ENCODE peak calls at places on chromosomes 13 and 19, in four cellular contexts. B, F, O and P are unnamed samples.

GRCh38 chr19:15452111-15453047 is 2.6 kb upstream of the WIZ start:
- DNase-seq in O (peak), F (peak), B (peak), P (peak)

GRCh38 chr19:54168174-54168917 is 4.6 kb downstream of the TMC4 start:
- DNase-seq in B (peak), O (peak), F (peak), P (peak)

GRCh38 chr13:100491164-100491847 is 97.3 kb downstream of the GGACT start:
- DNase-seq in F (peak), B (no peak), O (no peak), P (no peak)

GRCh38 chr19:34662919-34663318 is 14.0 kb downstream of the SCGB2B2 start:
- DNase-seq in O (no peak), B (peak), F (no peak), P (no peak)

GRCh38 chr13:20911037-20911436 is 8.5 kb upstream of the XPO4 start:
- DNase-seq in B (no peak), O (no peak), F (no peak), P (peak)

GRCh38 chr19:246551-246950 is 44.7 kb downstream of the PLPP2 start:
- DNase-seq in O (no peak), F (no peak), B (no peak), P (no peak)

GRCh38 chr13:85738696-85739320 is 60.4 kb downstream of the SLITRK6 start:
- DNase-seq in B (no peak), F (no peak), O (no peak), P (no peak)

GRCh38 chr19:50510700-50511068 is 307 bp downstream of the JOSD2 start:
- DNase-seq in B (no peak), F (no peak), O (no peak), P (no peak)

GRCh38 chr19:2962018-2962670 is 15.2 kb upstream of the TLE6 start:
- DNase-seq in B (peak), F (no peak), O (peak), P (peak)

GRCh38 chr13:100721885-100722512 is 47.4 kb upstream of the TMTC4 start:
- DNase-seq in B (peak), F (no peak), O (peak), P (no peak)

GRCh38 chr19:18603255-18603957 is 3.2 kb downstream of the CRLF1 start:
- DNase-seq in B (peak), O (no peak), F (peak), P (no peak)
- TF ChIP-seq CTCF in B (peak), O (no peak), F (no peak), P (no peak)

DNA sequence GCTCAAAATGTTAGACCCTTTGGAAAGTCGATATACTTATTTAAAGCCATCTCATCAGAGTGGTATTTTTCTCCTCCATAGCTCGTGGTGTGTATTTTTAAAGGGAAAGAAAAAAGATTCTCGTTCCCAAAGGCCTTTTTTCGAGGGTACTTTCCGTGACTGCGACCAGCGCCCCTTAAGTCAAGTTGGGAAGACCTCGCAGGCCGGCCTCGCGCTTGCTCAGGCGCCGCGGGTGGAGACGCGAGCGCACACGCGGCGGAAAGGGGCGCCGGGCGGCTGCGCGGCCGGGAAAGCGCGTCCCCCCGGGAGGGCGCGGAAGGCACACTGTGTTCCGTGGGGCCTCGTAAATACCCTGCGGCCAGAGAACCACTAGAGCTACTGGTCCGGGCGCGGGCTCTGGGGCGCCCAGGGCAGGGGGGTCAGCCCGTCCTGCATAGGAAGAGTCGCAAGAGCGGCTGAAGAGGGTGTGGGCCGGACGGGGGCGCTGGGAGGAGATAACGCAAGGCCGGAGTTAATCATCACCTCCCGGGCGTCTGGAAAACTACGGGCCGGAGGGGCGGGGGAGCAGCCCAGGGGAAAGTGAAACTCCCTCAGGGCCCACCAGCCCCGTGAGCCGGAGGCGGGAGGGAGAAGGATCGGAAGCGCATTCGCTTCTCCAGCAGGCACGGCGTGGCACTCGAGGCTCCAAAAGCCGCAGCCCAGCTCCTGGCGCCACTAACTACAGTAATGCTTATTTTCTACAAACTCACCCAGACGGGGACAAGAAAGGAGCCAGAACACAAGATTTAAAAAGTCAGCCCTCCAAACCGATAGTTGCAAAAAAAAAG is 1.2 kb upstream of the WBP4 start:
- DNase-seq in B (peak), O (peak), F (peak), P (peak)
- TF ChIP-seq CTCF in B (peak), O (no peak), F (peak), P (peak)

DNA sequence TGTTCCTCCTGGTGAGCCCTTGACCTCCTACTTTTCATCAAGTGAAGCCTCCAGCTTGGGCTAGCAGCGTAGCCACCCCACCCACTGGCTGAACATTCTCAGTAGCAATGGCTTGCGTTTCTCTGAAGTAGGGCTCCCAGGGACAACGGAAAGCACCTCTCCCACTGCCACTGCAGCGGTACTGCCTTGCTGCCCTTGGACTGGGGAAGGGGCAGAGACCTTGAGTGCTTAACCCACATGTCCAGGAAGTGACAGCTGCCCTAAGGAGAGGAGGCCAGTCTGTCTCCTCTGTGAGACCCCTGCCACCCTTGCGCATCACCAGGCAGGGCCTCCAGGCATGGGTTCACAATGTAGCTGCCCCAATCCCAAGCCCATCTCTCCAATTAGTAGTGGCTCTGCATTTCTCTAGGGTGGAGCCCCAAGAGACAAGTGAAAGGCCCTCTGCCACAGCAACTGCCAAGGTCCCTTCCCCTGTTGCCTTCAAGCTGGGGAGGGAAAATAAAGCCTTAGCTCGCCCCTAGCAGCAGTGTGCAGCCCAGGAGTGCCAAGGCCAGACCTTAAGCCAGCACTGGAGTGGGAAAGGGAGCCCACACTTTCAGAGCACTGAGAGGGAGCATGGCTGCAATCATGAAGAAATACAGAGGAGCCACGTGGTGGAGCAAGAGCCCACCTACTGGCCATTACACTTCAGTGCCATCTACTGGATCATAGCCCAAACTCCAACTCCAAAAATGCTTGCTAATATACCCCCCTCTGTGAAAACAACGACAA is 175.9 kb upstream of the TRPC4 start:
- DNase-seq in O (no peak), F (no peak), B (peak), P (no peak)
- TF ChIP-seq CTCF in O (no peak), F (no peak), B (peak), P (peak)

DNA sequence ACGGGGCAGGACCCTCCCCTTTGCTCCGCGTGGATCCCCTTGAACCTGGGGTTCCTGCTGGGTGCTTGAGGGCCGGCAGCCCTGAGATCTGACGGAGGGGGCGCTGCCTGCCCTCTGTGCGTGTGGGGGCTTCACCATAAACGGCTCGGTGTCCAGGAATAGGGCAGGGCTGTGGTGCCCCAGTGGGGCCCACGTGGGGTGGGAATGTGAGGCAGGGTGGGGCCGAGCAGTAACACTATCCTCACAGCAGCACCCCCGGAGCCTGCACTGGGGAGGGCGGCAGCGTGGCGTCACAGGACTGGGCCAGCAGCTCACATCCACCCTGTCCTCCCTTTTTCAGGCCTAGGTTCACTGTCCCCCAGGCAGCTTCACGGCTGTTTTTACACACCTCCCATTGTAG is 38.0 kb downstream of the GAS6 start:
- DNase-seq in F (no peak), O (no peak), B (no peak), P (no peak)
- TF ChIP-seq CTCF in F (no peak), O (no peak), B (no peak), P (no peak)

GRCh38 chr13:60398438-60398891 is 1.4 kb downstream of the TDRD3 start:
- DNase-seq in O (no peak), B (no peak), F (no peak), P (no peak)

GRCh38 chr13:60396008-60396782 is 825 bp upstream of the TDRD3 start:
- DNase-seq in O (peak), B (peak), F (peak), P (peak)

GRCh38 chr13:60396783-60397692 is at the start of gene TDRD3:
- DNase-seq in B (peak), O (peak), F (peak), P (peak)

GRCh38 chr13:60398949-60399589 is 2.0 kb downstream of the TDRD3 start:
- DNase-seq in O (no peak), F (no peak), B (no peak), P (no peak)

GRCh38 chr13:60397693-60398437 is 845 bp downstream of the TDRD3 start:
- DNase-seq in F (peak), B (no peak), O (peak), P (no peak)
- TF ChIP-seq CTCF in F (no peak), B (no peak), O (no peak), P (no peak)